ENCODE peak calls at places on chromosome 6, in six cellular contexts. One of them, this sample, is unnamed.

GRCh38 chr6:168865-169455 is 123.3 kb upstream of the DUSP22 start:
- DNase-seq in AG10803: peak
- DNase-seq in progenitor cell of endocrine pancreas: no peak
- DNase-seq in neural progenitor cell: peak
- DNase-seq in astrocyte of the spinal cord: peak
- DNase-seq in tibial artery: no peak
- DNase-seq in this sample: no peak

GRCh38 chr6:39917981-39918380 is 16.3 kb downstream of the MOCS1 start:
- DNase-seq in AG10803: no peak
- DNase-seq in progenitor cell of endocrine pancreas: no peak
- DNase-seq in neural progenitor cell: no peak
- DNase-seq in astrocyte of the spinal cord: no peak
- DNase-seq in tibial artery: no peak
- DNase-seq in this sample: no peak

GRCh38 chr6:7229376-7230326 is 83.3 kb downstream of the SSR1 start:
- DNase-seq in AG10803: no peak
- DNase-seq in progenitor cell of endocrine pancreas: no peak
- DNase-seq in neural progenitor cell: no peak
- DNase-seq in astrocyte of the spinal cord: no peak
- DNase-seq in tibial artery: no peak
- DNase-seq in this sample: no peak

GRCh38 chr6:40754481-40755045 is 167.4 kb upstream of the LRFN2 start:
- DNase-seq in AG10803: no peak
- DNase-seq in progenitor cell of endocrine pancreas: no peak
- DNase-seq in neural progenitor cell: peak
- DNase-seq in astrocyte of the spinal cord: no peak
- DNase-seq in tibial artery: no peak
- DNase-seq in this sample: no peak

GRCh38 chr6:18501313-18502013 is 114.3 kb downstream of the RNF144B start:
- DNase-seq in AG10803: peak
- DNase-seq in progenitor cell of endocrine pancreas: no peak
- DNase-seq in neural progenitor cell: no peak
- DNase-seq in astrocyte of the spinal cord: peak
- DNase-seq in tibial artery: peak
- DNase-seq in this sample: peak

GRCh38 chr6:105606871-105607421 is 204.1 kb upstream of the PREP start:
- DNase-seq in AG10803: no peak
- DNase-seq in progenitor cell of endocrine pancreas: no peak
- DNase-seq in neural progenitor cell: no peak
- DNase-seq in astrocyte of the spinal cord: no peak
- DNase-seq in tibial artery: no peak
- DNase-seq in this sample: no peak

GRCh38 chr6:115766745-115767462 is 293.8 kb downstream of the FRK start:
- DNase-seq in AG10803: no peak
- DNase-seq in progenitor cell of endocrine pancreas: no peak
- DNase-seq in neural progenitor cell: peak
- DNase-seq in astrocyte of the spinal cord: no peak
- DNase-seq in tibial artery: no peak
- DNase-seq in this sample: no peak

GRCh38 chr6:22145823-22146379 is 150.9 kb downstream of the PRL start:
- DNase-seq in AG10803: peak
- DNase-seq in progenitor cell of endocrine pancreas: no peak
- DNase-seq in neural progenitor cell: no peak
- DNase-seq in astrocyte of the spinal cord: peak
- DNase-seq in tibial artery: no peak
- DNase-seq in this sample: no peak

DNA sequence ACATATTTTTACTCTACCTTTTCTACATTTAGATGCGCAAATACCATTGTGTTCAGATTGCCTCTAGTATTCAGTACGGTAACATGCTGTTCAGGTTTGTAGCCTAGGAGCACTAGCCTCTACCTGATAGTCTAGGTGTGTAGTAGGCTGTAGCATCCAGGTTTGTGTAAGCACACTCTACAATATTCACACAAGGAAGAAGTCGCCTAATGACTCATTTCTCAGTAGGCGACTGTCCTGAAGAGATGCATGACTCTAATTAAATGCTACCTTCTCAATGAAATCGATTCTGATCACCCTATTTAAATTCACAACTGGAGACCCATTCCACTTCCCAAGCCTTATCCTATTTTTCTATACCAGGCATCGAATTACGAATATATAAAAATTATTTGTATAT is 1.3 kb downstream of the MCUR1 start:
- DNase-seq in AG10803: no peak
- DNase-seq in progenitor cell of endocrine pancreas: no peak
- DNase-seq in neural progenitor cell: no peak
- DNase-seq in astrocyte of the spinal cord: no peak
- DNase-seq in tibial artery: no peak
- DNase-seq in this sample: no peak
- TF ChIP-seq CTCF in AG10803: no peak
- TF ChIP-seq CTCF in progenitor cell of endocrine pancreas: no peak
- TF ChIP-seq CTCF in neural progenitor cell: no peak
- TF ChIP-seq CTCF in astrocyte of the spinal cord: no peak
- TF ChIP-seq CTCF in tibial artery: no peak
- TF ChIP-seq CTCF in this sample: no peak

DNA sequence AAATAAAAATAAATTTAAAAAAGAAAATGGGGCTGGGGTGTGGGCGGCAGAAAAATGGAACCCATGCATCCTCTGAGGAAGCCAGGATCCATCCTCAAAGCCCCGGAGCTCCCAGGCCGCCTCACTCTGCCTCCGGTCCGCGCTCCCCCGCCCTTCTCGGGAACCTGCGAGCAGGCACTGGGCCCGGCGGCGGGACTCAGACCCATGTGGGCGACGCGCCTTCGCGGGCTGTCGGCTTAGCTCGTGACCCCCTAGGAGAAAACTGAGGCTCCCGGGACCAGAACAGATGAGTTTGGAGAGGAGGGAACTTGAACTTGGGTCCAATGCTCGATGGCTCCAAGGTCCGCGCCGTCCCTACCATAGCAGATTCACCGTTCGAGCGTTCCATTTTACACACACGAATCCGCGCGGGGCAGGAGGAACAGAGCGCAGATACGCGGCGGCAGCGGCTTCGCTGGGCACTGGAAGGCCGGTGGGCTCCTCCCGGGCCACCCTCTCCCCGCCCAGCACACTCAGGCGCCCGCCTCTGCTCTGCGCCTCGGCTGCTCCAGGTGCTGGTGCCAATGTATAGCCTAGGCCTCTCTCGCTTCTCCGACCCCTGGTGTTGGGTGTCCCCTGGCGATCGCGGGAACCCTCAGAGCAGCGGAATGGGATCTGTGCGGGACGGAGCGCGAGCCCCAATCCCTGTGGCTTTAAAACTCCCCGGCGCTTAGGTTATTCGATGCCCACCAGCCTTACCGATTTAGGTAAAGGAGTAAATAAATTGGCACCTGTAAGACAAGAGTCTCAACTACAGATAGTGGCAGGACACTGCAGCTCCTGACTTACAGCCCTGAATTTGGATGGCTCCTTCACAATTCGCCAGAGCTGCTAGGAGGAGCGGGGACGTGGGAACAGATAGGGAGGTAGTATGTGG is 39.2 kb downstream of the DPPA5 start:
- DNase-seq in AG10803: no peak
- DNase-seq in progenitor cell of endocrine pancreas: no peak
- DNase-seq in neural progenitor cell: no peak
- DNase-seq in astrocyte of the spinal cord: no peak
- DNase-seq in tibial artery: no peak
- DNase-seq in this sample: no peak
- TF ChIP-seq CTCF in AG10803: no peak
- TF ChIP-seq CTCF in progenitor cell of endocrine pancreas: no peak
- TF ChIP-seq CTCF in neural progenitor cell: no peak
- TF ChIP-seq CTCF in astrocyte of the spinal cord: no peak
- TF ChIP-seq CTCF in tibial artery: no peak
- TF ChIP-seq CTCF in this sample: no peak

GRCh38 chr6:45310118-45310788 is 17.9 kb upstream of the RUNX2 start:
- DNase-seq in AG10803: no peak
- DNase-seq in progenitor cell of endocrine pancreas: no peak
- DNase-seq in neural progenitor cell: no peak
- DNase-seq in astrocyte of the spinal cord: no peak
- DNase-seq in tibial artery: no peak
- DNase-seq in this sample: no peak
- TF ChIP-seq CTCF in AG10803: no peak
- TF ChIP-seq CTCF in progenitor cell of endocrine pancreas: no peak
- TF ChIP-seq CTCF in neural progenitor cell: no peak
- TF ChIP-seq CTCF in astrocyte of the spinal cord: no peak
- TF ChIP-seq CTCF in tibial artery: no peak
- TF ChIP-seq CTCF in this sample: no peak

GRCh38 chr6:55449219-55449618 is 122.0 kb downstream of the GFRAL start:
- DNase-seq in AG10803: no peak
- DNase-seq in progenitor cell of endocrine pancreas: no peak
- DNase-seq in neural progenitor cell: peak
- DNase-seq in astrocyte of the spinal cord: no peak
- DNase-seq in tibial artery: no peak
- DNase-seq in this sample: no peak
- TF ChIP-seq CTCF in AG10803: no peak
- TF ChIP-seq CTCF in progenitor cell of endocrine pancreas: peak
- TF ChIP-seq CTCF in neural progenitor cell: peak
- TF ChIP-seq CTCF in astrocyte of the spinal cord: peak
- TF ChIP-seq CTCF in tibial artery: no peak
- TF ChIP-seq CTCF in this sample: no peak

GRCh38 chr6:169452117-169452868 is 198.6 kb upstream of the THBS2 start:
- DNase-seq in AG10803: peak
- DNase-seq in progenitor cell of endocrine pancreas: no peak
- DNase-seq in neural progenitor cell: no peak
- DNase-seq in astrocyte of the spinal cord: peak
- DNase-seq in tibial artery: peak
- DNase-seq in this sample: peak
- TF ChIP-seq CTCF in AG10803: no peak
- TF ChIP-seq CTCF in progenitor cell of endocrine pancreas: no peak
- TF ChIP-seq CTCF in neural progenitor cell: no peak
- TF ChIP-seq CTCF in astrocyte of the spinal cord: no peak
- TF ChIP-seq CTCF in tibial artery: no peak
- TF ChIP-seq CTCF in this sample: no peak

GRCh38 chr6:93727447-93727846 is 308.1 kb upstream of the EPHA7 start:
- DNase-seq in AG10803: no peak
- DNase-seq in progenitor cell of endocrine pancreas: no peak
- DNase-seq in neural progenitor cell: no peak
- DNase-seq in astrocyte of the spinal cord: no peak
- DNase-seq in tibial artery: no peak
- DNase-seq in this sample: no peak

DNA sequence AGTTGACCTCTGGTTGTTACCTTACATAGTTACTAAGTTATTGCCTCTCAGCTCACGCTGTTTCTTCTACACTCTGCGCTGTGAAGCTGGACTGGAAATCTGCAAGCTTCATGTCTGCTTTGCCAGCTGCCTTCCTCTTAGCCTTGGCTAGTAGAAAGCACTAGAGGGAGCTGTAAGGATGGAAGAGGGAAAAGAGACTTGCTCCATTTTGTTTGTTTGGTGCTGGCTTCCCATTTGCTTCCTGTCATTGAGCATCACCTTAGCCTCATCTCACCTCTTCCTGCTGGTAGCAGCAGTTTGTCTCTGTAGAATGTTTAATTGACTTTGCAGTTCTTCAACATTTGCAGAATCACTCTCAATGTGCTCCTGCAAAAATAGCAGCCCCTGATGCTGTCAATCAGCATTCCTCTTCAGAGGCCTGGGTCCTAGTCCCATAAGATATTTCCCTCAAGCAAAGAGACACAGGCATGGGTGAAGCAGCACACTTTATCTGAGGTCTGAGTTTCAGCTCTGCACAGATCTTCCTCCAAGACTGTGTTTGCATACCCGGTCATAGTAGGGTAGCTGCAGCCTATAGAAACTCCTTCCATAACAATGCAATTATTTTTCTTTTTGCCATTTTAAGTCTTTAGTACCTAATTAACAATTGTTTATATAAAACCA is 302.2 kb upstream of the EPHA7 start:
- DNase-seq in AG10803: no peak
- DNase-seq in progenitor cell of endocrine pancreas: no peak
- DNase-seq in neural progenitor cell: peak
- DNase-seq in astrocyte of the spinal cord: peak
- DNase-seq in tibial artery: no peak
- DNase-seq in this sample: no peak
- TF ChIP-seq CTCF in AG10803: no peak
- TF ChIP-seq CTCF in progenitor cell of endocrine pancreas: peak
- TF ChIP-seq CTCF in neural progenitor cell: peak
- TF ChIP-seq CTCF in astrocyte of the spinal cord: peak
- TF ChIP-seq CTCF in tibial artery: no peak
- TF ChIP-seq CTCF in this sample: no peak

GRCh38 chr6:30740540-30740870 is 2.0 kb downstream of the FLOT1 start:
- DNase-seq in AG10803: no peak
- DNase-seq in progenitor cell of endocrine pancreas: no peak
- DNase-seq in neural progenitor cell: no peak
- DNase-seq in astrocyte of the spinal cord: no peak
- DNase-seq in tibial artery: no peak
- DNase-seq in this sample: no peak

GRCh38 chr6:30741789-30742315 is 635 bp downstream of the FLOT1 start:
- DNase-seq in AG10803: no peak
- DNase-seq in progenitor cell of endocrine pancreas: no peak
- DNase-seq in neural progenitor cell: no peak
- DNase-seq in astrocyte of the spinal cord: no peak
- DNase-seq in tibial artery: no peak
- DNase-seq in this sample: no peak

GRCh38 chr6:30742316-30743098 is at the start of gene FLOT1:
- DNase-seq in AG10803: peak
- DNase-seq in progenitor cell of endocrine pancreas: peak
- DNase-seq in neural progenitor cell: peak
- DNase-seq in astrocyte of the spinal cord: peak
- DNase-seq in tibial artery: peak
- DNase-seq in this sample: peak

GRCh38 chr6:30743099-30744053 is 889 bp upstream of the FLOT1 start:
- DNase-seq in AG10803: no peak
- DNase-seq in progenitor cell of endocrine pancreas: peak
- DNase-seq in neural progenitor cell: no peak
- DNase-seq in astrocyte of the spinal cord: no peak
- DNase-seq in tibial artery: peak
- DNase-seq in this sample: no peak

DNA sequence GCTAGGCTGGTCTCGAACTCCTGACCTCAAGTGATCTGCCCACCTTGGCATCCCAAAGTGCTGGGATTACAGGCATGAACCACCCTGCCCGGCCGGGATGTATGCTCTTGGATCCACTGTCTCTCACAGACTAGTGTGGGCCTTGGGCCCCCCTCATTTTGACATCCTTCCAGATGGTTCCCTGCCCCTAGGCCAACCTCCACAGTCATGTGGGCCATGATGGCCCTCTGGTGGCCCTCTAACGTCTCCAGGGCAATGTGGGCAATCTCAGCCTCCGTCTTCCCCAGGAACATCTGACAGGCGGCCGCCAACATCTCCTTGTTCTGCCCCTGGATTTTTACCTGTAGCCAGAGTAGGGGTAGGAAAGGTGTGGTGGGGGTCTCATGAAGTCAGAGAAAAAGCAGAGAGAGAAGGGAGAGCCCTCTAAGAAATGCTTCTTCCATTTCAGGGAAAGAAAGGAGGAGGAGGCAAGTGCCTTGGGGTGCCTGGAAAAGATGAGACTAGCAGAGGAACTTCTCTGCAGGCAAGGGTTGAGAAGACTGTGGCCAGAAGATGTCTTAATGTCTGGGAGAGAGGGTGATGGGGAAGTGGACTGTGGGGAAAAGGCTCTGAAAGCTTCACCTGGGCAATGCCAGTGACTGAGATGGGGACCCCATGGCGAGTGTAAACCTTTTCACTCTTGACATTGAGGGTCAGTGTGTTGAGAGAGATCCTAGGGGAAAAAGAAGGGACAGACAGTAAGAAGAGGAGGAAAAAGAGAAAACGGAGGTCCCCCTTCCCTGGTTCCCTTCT is 1.3 kb downstream of the FLOT1 start:
- DNase-seq in AG10803: no peak
- DNase-seq in progenitor cell of endocrine pancreas: no peak
- DNase-seq in neural progenitor cell: no peak
- DNase-seq in astrocyte of the spinal cord: no peak
- DNase-seq in tibial artery: no peak
- DNase-seq in this sample: no peak
- TF ChIP-seq CTCF in AG10803: no peak
- TF ChIP-seq CTCF in progenitor cell of endocrine pancreas: no peak
- TF ChIP-seq CTCF in neural progenitor cell: no peak
- TF ChIP-seq CTCF in astrocyte of the spinal cord: no peak
- TF ChIP-seq CTCF in tibial artery: no peak
- TF ChIP-seq CTCF in this sample: no peak

This sample was measured in body of pancreas.